ENCODE peak calls at places on chromosome 2, in six cellular contexts. I is HCT116, J is stomach, M is tibial nerve, G is adrenal gland, A is K562. T is an unnamed sample.
A peak's percentile ranks its signal among the peaks of the same experiment; 100 is the strongest.

GRCh38 chr2:908568-908967 is 42.1 kb upstream of the SNTG2 start:
- DNase-seq in A (no peak), M (no peak), I (no peak), G (no peak), J (no peak), T (no peak)

GRCh38 chr2:197113221-197113831 is 186.8 kb upstream of the PGAP1 start:
- DNase-seq in A (peak; percentile 9), G (no peak), I (peak; percentile 18), J (no peak), M (no peak), T (no peak)

GRCh38 chr2:174788291-174788929 is 24.1 kb upstream of the CHRNA1 start:
- DNase-seq in J (no peak), M (no peak), A (peak; percentile 74), I (peak; percentile 23), G (no peak), T (no peak)

GRCh38 chr2:31429759-31430438 is 15.4 kb upstream of the XDH start:
- DNase-seq in A (no peak), I (peak; percentile 48), M (no peak), J (no peak), G (no peak), T (no peak)

GRCh38 chr2:58890865-58891525 is 649.9 kb upstream of the FANCL start:
- DNase-seq in J (no peak), M (no peak), A (no peak), G (no peak), I (no peak), T (no peak)

GRCh38 chr2:83055338-83056010 is 1403.6 kb downstream of the SUCLG1 start:
- DNase-seq in G (no peak), J (no peak), M (no peak), I (no peak), A (no peak), T (no peak)

GRCh38 chr2:70118798-70119454 is 31.6 kb downstream of the PCBP1 start:
- DNase-seq in A (peak; percentile 33), M (no peak), I (no peak), J (no peak), G (no peak), T (no peak)

GRCh38 chr2:106117882-106118684 is 76.0 kb downstream of the UXS1 start:
- DNase-seq in M (no peak), J (peak; percentile 58), G (no peak), I (no peak), A (no peak), T (no peak)

GRCh38 chr2:209473930-209474419 is 50.1 kb downstream of the MAP2 start:
- DNase-seq in J (no peak), G (no peak), I (peak; percentile 68), A (no peak), M (no peak), T (no peak)

GRCh38 chr2:122183890-122184289 is 428.4 kb downstream of the TSN start:
- DNase-seq in A (no peak), J (no peak), G (no peak), I (no peak), M (no peak), T (no peak)

GRCh38 chr2:2577366-2577765 is 246.3 kb upstream of the MYT1L start:
- DNase-seq in I (no peak), A (no peak), M (no peak), G (no peak), J (peak; percentile 25), T (no peak)

GRCh38 chr2:6822394-6822793 is 43.3 kb downstream of the CMPK2 start:
- DNase-seq in G (no peak), I (no peak), M (no peak), A (no peak), J (no peak), T (no peak)

GRCh38 chr2:170554278-170554955 is 160.7 kb upstream of the SP5 start:
- DNase-seq in J (peak; percentile 32), G (peak; percentile 71), I (no peak), A (no peak), M (peak; percentile 63), T (peak; percentile 71)

GRCh38 chr2:136522724-136523123 is 242.6 kb upstream of the THSD7B start:
- DNase-seq in A (no peak), J (no peak), G (no peak), M (no peak), I (no peak), T (no peak)

GRCh38 chr2:842151-842792 is 108.4 kb upstream of the SNTG2 start:
- DNase-seq in I (no peak), M (no peak), G (no peak), J (no peak), A (no peak), T (no peak)

GRCh38 chr2:139684286-139684860 is 904.2 kb upstream of the NXPH2 start:
- DNase-seq in I (no peak), G (no peak), A (no peak), M (no peak), J (no peak), T (no peak)

GRCh38 chr2:233404227-233404626 is 49.9 kb downstream of the DGKD start:
- DNase-seq in G (no peak), A (peak; percentile 36), I (peak; percentile 32), M (no peak), J (peak; percentile 75), T (no peak)

GRCh38 chr2:173750332-173750731 is 214.8 kb downstream of the SP3 start:
- DNase-seq in A (no peak), M (no peak), G (no peak), J (no peak), I (no peak), T (no peak)

GRCh38 chr2:120346034-120346666 is at the start of gene INHBB:
- DNase-seq in M (no peak), A (no peak), G (no peak), I (no peak), J (no peak), T (no peak)

GRCh38 chr2:190881480-190882326 is 1.1 kb downstream of the GLS start:
- DNase-seq in M (peak; percentile 67), I (peak; percentile 73), J (peak; percentile 59), G (peak; percentile 69), A (peak; percentile 36), T (peak; percentile 79)

GRCh38 chr2:3522851-3523481 is 3.6 kb upstream of the ADI1 start:
- DNase-seq in J (peak; percentile 55), A (no peak), M (no peak), G (peak; percentile 54), I (no peak), T (peak; percentile 83)

GRCh38 chr2:20494246-20494645 is 47.4 kb downstream of the RHOB start:
- DNase-seq in A (no peak), J (no peak), G (no peak), I (no peak), M (no peak), T (no peak)
- H3K4me1 ChIP-seq in A (peaks cover 5% of the 10 kb centered on the region), J (peaks cover 10% of the 10 kb centered on the region), G (peaks cover 15% of the 10 kb centered on the region), I (peaks cover 27% of the 10 kb centered on the region), M (peaks cover 7% of the 10 kb centered on the region), T (peaks cover 39% of the 10 kb centered on the region)

GRCh38 chr2:25817630-25818029 is 60.7 kb downstream of the ASXL2 start:
- DNase-seq in I (no peak), G (no peak), J (no peak), M (no peak), A (no peak), T (no peak)
- TF ChIP-seq CTCF in I (no peak), G (no peak), J (no peak), M (no peak), A (no peak), T (no peak)

DNA sequence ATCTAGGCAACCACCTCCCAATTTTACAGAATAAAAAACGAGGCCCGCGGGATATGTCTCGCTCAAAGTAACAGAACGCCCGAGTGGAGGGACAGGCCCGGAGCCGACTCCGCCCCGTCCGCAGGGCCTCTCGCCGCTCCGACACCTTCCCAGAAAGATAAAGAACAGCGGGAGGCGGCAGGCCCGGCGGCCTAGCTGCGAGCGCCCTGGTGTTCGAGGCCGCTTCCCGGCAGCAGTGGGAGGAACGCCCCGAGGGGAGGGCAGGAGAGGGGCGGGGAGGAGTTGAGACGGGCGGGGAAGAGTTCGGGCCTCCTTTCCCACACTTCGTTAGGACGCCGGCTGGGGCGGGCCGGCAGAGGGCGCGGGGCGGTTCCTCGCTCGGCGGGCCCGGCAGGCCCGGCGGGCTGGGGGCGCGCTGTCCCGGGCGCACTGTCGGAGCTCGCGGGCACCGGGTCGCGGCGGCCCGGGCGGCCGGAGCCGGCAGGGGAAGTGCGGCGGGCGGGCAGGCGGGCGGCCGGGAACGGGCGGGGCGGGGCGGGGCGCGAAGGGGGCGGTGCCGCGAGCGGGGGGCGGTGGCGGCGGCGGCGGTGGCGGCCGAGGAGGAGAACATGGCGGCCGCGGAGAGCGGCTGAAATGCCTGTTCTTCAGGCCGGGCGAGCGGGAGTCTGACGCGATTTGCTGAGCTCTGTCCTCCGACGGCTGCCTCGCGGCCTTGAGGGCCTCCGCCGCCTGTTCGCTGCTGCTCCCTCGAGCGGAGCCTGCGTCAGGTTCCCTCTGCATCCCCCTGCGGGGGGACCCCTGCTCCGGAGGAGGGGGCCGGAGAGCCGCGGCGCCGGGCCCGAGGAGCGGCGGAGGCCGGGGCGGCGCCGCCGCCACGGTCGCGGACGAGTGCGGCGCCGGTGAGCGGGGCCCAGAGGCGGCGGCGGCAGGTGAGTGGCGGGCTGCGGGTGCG is at the start of gene NCOA1:
- DNase-seq in J (peak; percentile 89), G (peak; percentile 91), A (peak; percentile 88), M (peak; percentile 83), I (peak; percentile 75), T (peak; percentile 95)
- TF ChIP-seq POLR2A in J (no peak), G (peak; percentile 49), A (peak; percentile 57), M (peak; percentile 55), I (peak; percentile 10), T (peak; percentile 47)

GRCh38 chr2:239264838-239265651 is 135.8 kb downstream of the HDAC4 start:
- DNase-seq in M (no peak), I (peak; percentile 56), J (peak; percentile 26), A (peak; percentile 56), G (no peak), T (peak; percentile 76)

GRCh38 chr2:239267411-239267941 is 133.3 kb downstream of the HDAC4 start:
- DNase-seq in I (peak; percentile 53), A (peak; percentile 43), J (peak; percentile 80), G (peak; percentile 71), M (peak; percentile 72), T (peak; percentile 87)

GRCh38 chr2:239265681-239266435 is 135.0 kb downstream of the HDAC4 start:
- DNase-seq in G (no peak), M (no peak), A (no peak), J (peak; percentile 22), I (no peak), T (peak; percentile 65)

GRCh38 chr2:239266779-239267410 is 133.9 kb downstream of the HDAC4 start:
- DNase-seq in M (no peak), G (no peak), J (peak; percentile 22), A (no peak), I (no peak), T (peak; percentile 64)

GRCh38 chr2:239266436-239266770 is 134.4 kb downstream of the HDAC4 start:
- DNase-seq in I (no peak), A (no peak), G (no peak), M (no peak), J (peak; percentile 24), T (no peak)
- H3K4me1 ChIP-seq in I (peaks cover 55% of the 10 kb centered on the region), A (peaks cover 48% of the 10 kb centered on the region), G (peaks cover 40% of the 10 kb centered on the region), M (peaks cover 62% of the 10 kb centered on the region), J (peaks cover 76% of the 10 kb centered on the region), T (peaks cover 98% of the 10 kb centered on the region)

DNA sequence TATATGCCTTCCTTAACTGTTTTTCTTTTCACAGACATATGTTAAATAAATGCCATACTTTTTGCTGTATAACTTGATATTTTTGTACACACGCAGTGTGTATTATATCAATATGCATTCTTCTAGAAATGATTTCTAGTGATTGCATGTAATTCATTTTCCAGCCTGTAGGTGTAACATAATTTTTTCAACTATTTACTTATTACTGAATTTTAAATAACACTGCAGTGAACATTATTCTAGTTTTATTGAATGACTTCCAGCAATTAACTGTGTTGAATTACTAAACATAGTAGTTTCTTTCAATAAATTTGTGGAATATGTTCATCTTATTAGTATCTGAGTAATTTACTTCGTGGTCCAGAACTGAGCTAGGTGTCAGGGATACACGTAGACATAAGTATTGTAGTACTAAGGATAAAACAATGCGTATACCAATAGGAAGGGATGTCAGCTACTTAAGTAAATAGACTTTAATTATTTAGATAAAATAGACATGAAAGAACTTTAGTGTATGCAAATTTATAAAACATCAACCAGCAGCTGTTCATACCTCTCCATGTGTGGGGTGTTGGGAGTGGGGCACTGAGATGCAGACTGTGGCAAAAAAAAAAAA is 28.0 kb downstream of the TANC1 start:
- DNase-seq in M (no peak), G (no peak), I (no peak), A (no peak), J (no peak), T (no peak)
- TF ChIP-seq CTCF in M (peak; percentile 14), G (peak; percentile 31), I (peak; percentile 1), A (no peak), J (no peak), T (no peak)